ENCODE peak calls at places on chromosomes 11 and 22, in ten cellular contexts. R, V, H, P, F, I, L, N, T and Q are unnamed samples.
A peak's percentile ranks its signal among the peaks of the same experiment; 100 is the strongest.

GRCh38 chr11:5666396-5666780 is 18.5 kb downstream of the TRIM5 start:
- DNase-seq in I (no peak), T (no peak), F (no peak), L (no peak), V (no peak), H (no peak), R (no peak), N (peak; percentile 20), P (no peak), Q (no peak)

GRCh38 chr22:44907765-44908737 is 101.8 kb downstream of the PHF21B start:
- DNase-seq in L (no peak), F (no peak), T (no peak), I (no peak), N (no peak), V (no peak), H (no peak), P (no peak), R (no peak), Q (no peak)

GRCh38 chr11:83681944-83682644 is 395.9 kb upstream of the CCDC90B start:
- DNase-seq in V (no peak), N (no peak), R (no peak), P (no peak), F (peak; percentile 23), I (no peak), L (no peak), H (no peak), T (no peak), Q (no peak)

GRCh38 chr11:63855975-63856374 is 17.1 kb downstream of the MARK2 start:
- DNase-seq in T (no peak), N (no peak), I (no peak), F (no peak), V (no peak), P (no peak), H (no peak), R (no peak), L (no peak), Q (no peak)

GRCh38 chr11:83681045-83681781 is 395.0 kb upstream of the CCDC90B start:
- DNase-seq in N (no peak), R (no peak), I (no peak), T (no peak), H (no peak), L (no peak), V (no peak), F (peak; percentile 70), P (peak; percentile 60), Q (no peak)

GRCh38 chr11:93614111-93614784 is 47.2 kb upstream of the CEP295 start:
- DNase-seq in T (no peak), R (no peak), F (peak; percentile 20), H (no peak), V (peak; percentile 0), L (peak; percentile 6), I (no peak), P (peak; percentile 60), N (no peak), Q (no peak)

GRCh38 chr11:78202733-78203167 is 14.0 kb downstream of the USP35 start:
- DNase-seq in P (no peak), L (peak; percentile 29), R (no peak), V (no peak), I (no peak), F (no peak), T (peak; percentile 40), N (no peak), H (no peak), Q (no peak)

GRCh38 chr11:114187173-114187572 is 109.0 kb upstream of the NNMT start:
- DNase-seq in N (no peak), I (no peak), V (no peak), T (no peak), F (no peak), P (no peak), R (no peak), H (no peak), L (no peak), Q (no peak)

GRCh38 chr11:26834601-26835000 is 112.7 kb upstream of the SLC5A12 start:
- DNase-seq in R (no peak), T (no peak), N (no peak), L (no peak), I (no peak), V (no peak), P (no peak), H (no peak), F (no peak), Q (no peak)

GRCh38 chr11:129960216-129961214 is 42.1 kb downstream of the PRDM10 start:
- DNase-seq in N (peak; percentile 96), V (peak; percentile 73), R (no peak), P (no peak), L (peak; percentile 10), I (no peak), F (no peak), T (no peak), H (peak; percentile 45), Q (peak; percentile 98)

GRCh38 chr11:119673389-119674336 is 55.3 kb downstream of the NECTIN1 start:
- DNase-seq in I (no peak), R (no peak), T (no peak), L (peak; percentile 55), H (no peak), V (no peak), F (no peak), P (no peak), N (no peak), Q (no peak)

GRCh38 chr11:1571760-1572199 is 291 bp downstream of the DUSP8 start:
- DNase-seq in T (no peak), R (no peak), P (no peak), I (no peak), N (no peak), H (no peak), L (no peak), V (no peak), F (no peak), Q (no peak)

GRCh38 chr11:45930031-45930794 is 7.8 kb downstream of the LARGE2 start:
- DNase-seq in V (no peak), T (peak; percentile 31), L (peak; percentile 32), R (no peak), I (no peak), F (no peak), P (no peak), H (no peak), N (no peak), Q (peak; percentile 7)

GRCh38 chr11:34284836-34285235 is 73.0 kb downstream of the ABTB2 start:
- DNase-seq in T (no peak), N (no peak), H (no peak), F (peak; percentile 88), V (no peak), L (no peak), P (peak; percentile 33), I (no peak), R (no peak), Q (no peak)

GRCh38 chr11:17371614-17372013 is 16.8 kb downstream of the KCNJ11 start:
- DNase-seq in L (no peak), R (no peak), N (peak; percentile 53), P (peak; percentile 33), V (no peak), H (no peak), F (no peak), T (no peak), I (no peak), Q (no peak)

GRCh38 chr11:44854146-44854545 is 96.5 kb downstream of the TP53I11 start:
- DNase-seq in V (no peak), R (no peak), T (no peak), P (no peak), L (no peak), N (no peak), F (no peak), I (no peak), H (no peak), Q (peak; percentile 25)

GRCh38 chr11:62923634-62924411 is 2.7 kb upstream of the CHRM1 start:
- DNase-seq in H (no peak), P (peak; percentile 81), T (no peak), I (no peak), F (peak; percentile 64), L (peak; percentile 28), V (no peak), N (no peak), R (peak; percentile 47), Q (no peak)

GRCh38 chr11:69540118-69541000 is 58.9 kb downstream of the LINC01488 start:
- DNase-seq in P (peak; percentile 23), L (no peak), F (no peak), H (no peak), V (peak; percentile 78), N (no peak), T (no peak), R (no peak), I (no peak), Q (peak; percentile 16)

GRCh38 chr11:78000193-78000592 is 5.7 kb upstream of the INTS4 start:
- DNase-seq in V (peak; percentile 79), T (no peak), N (peak; percentile 77), H (peak; percentile 39), P (peak; percentile 66), F (peak; percentile 44), I (no peak), L (peak; percentile 31), R (no peak), Q (peak; percentile 82)